ENCODE peak calls at places on chromosomes 13 and 19, in nine cellular contexts. M is stimulated activated CD8-positive, alpha-beta memory T cell treated with anti-CD3 and anti-CD28 coated beads, Interleukin-7, amount 100 ng/mL, for 1 hour; O is AG08396; S is posterior cingulate gyrus; A is hypothalamus; F is CD4-positive, alpha-beta T cell; D is nucleus accumbens; Z is T-helper 17 cell; T is Calu3. E is an unnamed sample.

GRCh38 chr13:114282143-114282685 is 813 bp downstream of the UPF3A start:
- DNase-seq in Z (no peak), T (peak), M (peak), O (peak), D (no peak), A (no peak), F (peak), S (peak), E (peak)

GRCh38 chr19:45568732-45569131 is 15.9 kb downstream of the OPA3 start:
- DNase-seq in A (no peak), O (peak), T (peak), S (no peak), F (no peak), M (no peak), Z (no peak), D (no peak), E (no peak)

GRCh38 chr19:13097331-13098258 is 5.1 kb downstream of the LYL1 start:
- DNase-seq in O (no peak), D (no peak), T (peak), F (no peak), S (no peak), Z (no peak), M (no peak), A (no peak), E (no peak)

GRCh38 chr13:99307247-99307646 is at the start of gene GPR183:
- DNase-seq in O (no peak), F (no peak), A (no peak), S (no peak), D (no peak), T (no peak), Z (peak), M (no peak), E (no peak)

GRCh38 chr13:27401210-27401609 is 23.2 kb upstream of the GTF3A start:
- DNase-seq in A (peak), M (no peak), T (no peak), Z (no peak), F (no peak), O (no peak), D (no peak), S (no peak), E (peak)

GRCh38 chr13:80921556-80921955 is 580.6 kb upstream of the SPRY2 start:
- DNase-seq in D (no peak), T (no peak), F (no peak), M (no peak), O (no peak), Z (no peak), A (no peak), S (no peak), E (no peak)

GRCh38 chr19:18023596-18024212 is 15.7 kb downstream of the ARRDC2 start:
- DNase-seq in O (no peak), Z (peak), F (peak), M (no peak), A (peak), S (peak), D (no peak), T (no peak), E (no peak)

GRCh38 chr13:32134241-32134801 is 102.7 kb downstream of the FRY start:
- DNase-seq in A (no peak), O (no peak), M (no peak), S (no peak), F (no peak), T (no peak), Z (no peak), D (no peak), E (no peak)

GRCh38 chr19:18204394-18205179 is 745 bp upstream of the RAB3A start:
- DNase-seq in S (no peak), O (peak), M (no peak), D (no peak), Z (no peak), A (no peak), F (no peak), T (peak), E (no peak)

E was measured in globus pallidus.